ENCODE peak calls at places on chromosome 4, in four cellular contexts. P, R, L and V are unnamed samples.

GRCh38 chr4:70496231-70496630 is 22.1 kb upstream of the AMTN start:
- DNase-seq in L (no peak), R (no peak), P (no peak), V (no peak)

GRCh38 chr4:143420227-143420626 is 83.6 kb downstream of the GAB1 start:
- DNase-seq in P (no peak), L (no peak), R (no peak), V (no peak)

GRCh38 chr4:113103556-113103955 is 54.1 kb downstream of the ANK2 start:
- DNase-seq in P (no peak), L (no peak), R (no peak), V (no peak)

GRCh38 chr4:174209296-174209695 is 74.2 kb downstream of the FBXO8 start:
- DNase-seq in R (no peak), L (no peak), P (no peak), V (no peak)

GRCh38 chr4:170014359-170015008 is 11.7 kb downstream of the MFAP3L start:
- DNase-seq in R (peak; percentile 32), P (no peak), L (no peak), V (no peak)

GRCh38 chr4:87510747-87511146 is 18.4 kb downstream of the SPARCL1 start:
- DNase-seq in R (no peak), L (no peak), P (no peak), V (no peak)

GRCh38 chr4:147482281-147482680 is 1.4 kb downstream of the EDNRA start:
- DNase-seq in R (no peak), P (no peak), L (no peak), V (peak; percentile 40)

GRCh38 chr4:79178770-79179169 is 147.1 kb downstream of the NAA11 start:
- DNase-seq in P (no peak), L (no peak), R (peak; percentile 22), V (peak; percentile 22)

GRCh38 chr4:133095591-133095990 is 53.5 kb upstream of the PCDH10 start:
- DNase-seq in P (no peak), R (no peak), L (no peak), V (no peak)

GRCh38 chr4:16995451-16995850 is 97.0 kb upstream of the LDB2 start:
- DNase-seq in P (no peak), R (no peak), L (peak; percentile 60), V (no peak)

GRCh38 chr4:175971393-175972179 is 94.1 kb upstream of the WDR17 start:
- DNase-seq in P (no peak), R (no peak), L (no peak), V (peak; percentile 8)

GRCh38 chr4:110211007-110211769 is 12.8 kb upstream of the ELOVL6 start:
- DNase-seq in R (no peak), P (no peak), L (no peak), V (peak; percentile 77)

GRCh38 chr4:184331155-184331995 is 113.7 kb upstream of the ENPP6 start:
- DNase-seq in R (peak; percentile 48), L (no peak), P (no peak), V (peak; percentile 46)

GRCh38 chr4:3031357-3032064 is 42.8 kb downstream of the HTT-AS start:
- DNase-seq in P (no peak), L (no peak), R (no peak), V (no peak)

GRCh38 chr4:173415885-173416658 is 17.2 kb upstream of the SCRG1 start:
- DNase-seq in L (no peak), P (no peak), R (no peak), V (no peak)

GRCh38 chr4:174340714-174341113 is 57.0 kb downstream of the CEP44 start:
- DNase-seq in P (no peak), L (no peak), R (no peak), V (no peak)

GRCh38 chr4:98659741-98660507 is 1.5 kb upstream of the TSPAN5 start:
- DNase-seq in R (no peak), L (no peak), P (no peak), V (no peak)

GRCh38 chr4:115424852-115425251 is 311.4 kb upstream of the NDST4 start:
- DNase-seq in P (no peak), R (no peak), L (no peak), V (no peak)

GRCh38 chr4:40375090-40375489 is 40.0 kb downstream of the CHRNA9 start:
- DNase-seq in R (no peak), P (no peak), L (no peak), V (no peak)

GRCh38 chr4:140049924-140050681 is 103.9 kb downstream of the MAML3 start:
- DNase-seq in R (no peak), P (no peak), L (peak; percentile 69), V (peak; percentile 70)
- TF ChIP-seq CTCF in R (no peak), P (peak; percentile 26), L (peak; percentile 85), V (peak; percentile 77)

GRCh38 chr4:37528161-37528560 is 158.0 kb downstream of the RELL1 start:
- DNase-seq in P (no peak), R (no peak), L (no peak), V (peak; percentile 14)
- TF ChIP-seq CTCF in P (no peak), R (no peak), L (no peak), V (no peak)

GRCh38 chr4:47936336-47936735 is 22.0 kb upstream of the NFXL1 start:
- DNase-seq in R (no peak), P (no peak), L (no peak), V (no peak)

GRCh38 chr4:47942420-47942819 is 28.0 kb upstream of the NFXL1 start:
- DNase-seq in R (no peak), L (no peak), P (no peak), V (no peak)

GRCh38 chr4:47933798-47934197 is 19.4 kb upstream of the NFXL1 start:
- DNase-seq in P (no peak), L (no peak), R (no peak), V (peak; percentile 79)

GRCh38 chr4:47939456-47939855 is 25.1 kb upstream of the NFXL1 start:
- DNase-seq in R (no peak), P (no peak), L (no peak), V (no peak)
- TF ChIP-seq CTCF in R (no peak), P (no peak), L (no peak), V (no peak)

GRCh38 chr4:78171482-78171881 is 114.4 kb downstream of the FRAS1 start:
- DNase-seq in P (no peak), L (peak; percentile 59), R (no peak), V (no peak)
- TF ChIP-seq CTCF in P (no peak), L (peak; percentile 58), R (no peak), V (no peak)

GRCh38 chr4:118033148-118034060 is 882 bp upstream of the NDST3 start:
- DNase-seq in R (no peak), P (peak; percentile 26), L (peak; percentile 70), V (peak; percentile 39)
- TF ChIP-seq CTCF in R (no peak), P (no peak), L (peak; percentile 23), V (no peak)

GRCh38 chr4:100657187-100657586 is 139.4 kb upstream of the EMCN start:
- DNase-seq in R (no peak), P (no peak), L (no peak), V (peak; percentile 11)
- TF ChIP-seq CTCF in R (no peak), P (no peak), L (no peak), V (no peak)

DNA sequence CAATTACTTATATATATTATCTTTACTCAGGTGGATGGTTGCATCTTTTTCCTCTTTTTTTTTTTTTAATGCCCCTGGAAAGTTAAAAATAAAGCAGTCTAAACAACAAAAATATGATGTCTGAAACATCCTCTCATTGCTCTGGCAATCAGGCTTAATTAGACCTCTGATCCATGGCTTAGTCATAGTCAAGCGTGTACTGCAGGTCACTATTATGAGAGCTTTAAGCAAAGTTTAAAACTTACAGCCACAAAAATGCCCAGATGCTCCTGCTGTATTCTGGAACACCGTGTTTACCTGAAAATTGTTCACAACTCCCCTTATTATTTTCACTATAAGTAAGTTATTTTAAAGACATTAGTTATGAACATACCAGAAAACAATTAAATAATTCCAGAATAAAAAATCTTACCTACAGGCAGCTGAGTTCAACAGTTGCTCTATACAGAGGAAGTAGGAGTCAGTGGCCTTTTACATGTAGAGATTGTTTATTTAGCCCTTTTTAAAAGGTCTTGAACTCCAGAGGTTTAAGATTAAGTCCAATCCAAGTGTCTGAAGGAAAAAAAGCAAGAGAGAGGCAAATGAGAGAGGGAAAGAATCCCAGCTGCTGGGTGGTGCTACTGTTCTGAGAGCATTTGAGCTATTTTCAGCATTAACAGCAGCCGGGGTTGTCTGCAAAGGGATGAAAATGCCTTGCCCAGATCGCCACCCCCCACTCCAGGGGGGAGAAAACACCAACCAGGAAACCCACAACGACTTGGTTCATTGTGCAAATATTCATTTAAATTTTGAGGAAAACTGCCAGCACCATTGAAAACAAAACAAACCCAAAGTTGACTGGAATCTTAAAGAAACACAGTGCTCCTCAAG is 36.9 kb downstream of the SORBS2 start:
- DNase-seq in L (no peak), R (no peak), P (no peak), V (peak; percentile 96)
- TF ChIP-seq CTCF in L (no peak), R (no peak), P (no peak), V (peak; percentile 35)

GRCh38 chr4:7192252-7193039 is at the start of gene SORCS2:
- DNase-seq in P (no peak), L (peak; percentile 74), R (peak; percentile 81), V (peak; percentile 54)
- TF ChIP-seq CTCF in P (peak; percentile 21), L (peak; percentile 67), R (peak; percentile 92), V (peak; percentile 17)

DNA sequence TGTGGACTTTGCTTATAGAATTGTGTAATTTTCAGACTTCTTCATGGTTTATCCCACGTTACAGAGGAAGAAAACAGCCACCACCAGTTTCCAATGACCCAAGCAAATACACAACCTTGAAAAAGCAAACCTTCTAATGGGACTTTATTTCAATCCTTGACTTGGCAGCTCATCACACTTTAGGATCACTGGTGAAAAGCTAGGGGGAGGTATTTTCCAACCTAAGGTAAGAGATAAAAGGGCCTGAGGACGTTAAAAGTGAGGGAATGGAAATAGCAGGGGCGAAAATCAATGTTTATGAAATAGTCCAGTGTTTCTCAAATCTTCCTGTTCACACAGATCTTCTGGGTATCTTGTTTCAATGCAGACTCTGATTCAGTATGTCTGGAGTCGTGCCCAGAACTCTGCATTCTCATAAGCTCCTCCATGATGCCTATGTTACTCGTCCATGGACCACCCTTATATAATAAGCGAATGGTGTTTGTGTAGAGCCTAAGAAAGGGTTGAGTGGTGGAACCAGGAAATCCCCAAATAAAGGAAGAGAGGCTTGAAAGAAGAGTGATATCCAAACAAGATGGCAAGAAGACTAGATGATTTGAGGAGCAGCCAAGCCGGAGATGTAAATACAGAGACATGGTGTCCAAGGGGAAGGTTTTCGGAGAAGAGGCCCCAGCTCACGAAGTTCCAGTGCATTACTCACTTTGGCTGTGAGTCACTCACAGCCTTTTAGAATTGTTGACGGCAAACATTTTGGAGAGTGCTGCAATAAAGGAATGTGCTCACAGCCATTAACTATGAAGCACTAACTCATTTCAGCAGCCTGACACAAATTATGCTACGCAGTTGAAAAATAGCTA is 215.6 kb upstream of the PPARGC1A start:
- DNase-seq in P (no peak), L (no peak), R (no peak), V (peak; percentile 96)
- TF ChIP-seq CTCF in P (no peak), L (no peak), R (no peak), V (peak; percentile 24)

DNA sequence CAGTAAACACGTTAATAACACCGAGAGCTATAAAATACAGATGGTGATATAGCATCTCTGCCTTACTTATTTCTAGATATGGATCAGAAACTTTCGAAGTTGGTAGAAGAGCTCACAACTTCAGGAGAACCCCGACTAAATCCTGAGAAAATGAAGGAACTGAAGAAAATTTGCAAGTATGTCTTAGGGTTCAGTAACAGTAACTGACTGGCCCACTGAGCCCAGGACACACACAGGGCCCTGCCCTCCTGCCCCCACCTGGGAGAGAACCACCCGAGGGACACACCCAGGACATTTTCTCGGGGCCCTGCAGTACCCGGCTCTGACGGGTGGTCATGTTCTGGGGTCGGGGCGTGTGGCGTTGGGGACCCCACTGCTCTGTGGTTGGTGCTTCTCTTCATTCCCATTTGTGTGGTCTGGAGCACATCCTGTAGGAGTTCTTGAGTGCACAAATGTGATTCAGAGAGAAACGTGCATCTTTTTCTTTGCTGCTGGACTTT is 1.1 kb downstream of the UVSSA start:
- DNase-seq in P (no peak), R (no peak), L (no peak), V (no peak)
- TF ChIP-seq CTCF in P (no peak), R (no peak), L (no peak), V (no peak)